ENCODE peak calls at places on chromosomes 7 and 10, in seven cellular contexts. O, X, I, A, F, Y and Q are unnamed samples.

GRCh38 chr7:148334959-148335577 is 255.5 kb upstream of the C7orf33 start:
- DNase-seq in O (peak), X (no peak), I (no peak), A (peak), F (peak), Y (peak), Q (no peak)

GRCh38 chr10:91389636-91390512 is 20.3 kb upstream of the HECTD2 start:
- DNase-seq in O (peak), X (peak), I (peak), A (peak), F (peak), Y (peak), Q (no peak)

GRCh38 chr10:66307826-66308225 is 618.0 kb upstream of the LRRTM3 start:
- DNase-seq in O (no peak), X (no peak), I (no peak), A (no peak), F (no peak), Y (peak), Q (no peak)

GRCh38 chr7:108848486-108848885 is 278.8 kb downstream of the DNAJB9 start:
- DNase-seq in O (no peak), X (no peak), I (no peak), A (no peak), F (no peak), Y (no peak), Q (no peak)

GRCh38 chr7:16644624-16644986 is 949 bp downstream of the ANKMY2 start:
- DNase-seq in O (peak), X (peak), I (peak), A (peak), F (peak), Y (peak), Q (peak)

GRCh38 chr7:130409067-130409721 is 28.9 kb downstream of the CPA1 start:
- DNase-seq in O (peak), X (no peak), I (peak), A (peak), F (no peak), Y (no peak), Q (no peak)

GRCh38 chr7:150830957-150831356 is 21.4 kb upstream of the AOC1 start:
- DNase-seq in O (no peak), X (no peak), I (peak), A (no peak), F (no peak), Y (no peak), Q (no peak)

GRCh38 chr7:2440608-2441245 is 35.5 kb downstream of the GRIFIN start:
- DNase-seq in O (no peak), X (no peak), I (no peak), A (no peak), F (no peak), Y (no peak), Q (no peak)

GRCh38 chr10:59536151-59536550 is 173.5 kb downstream of the SLC16A9 start:
- DNase-seq in O (peak), X (no peak), I (no peak), A (no peak), F (peak), Y (peak), Q (no peak)

GRCh38 chr10:13401142-13401541 is 53.0 kb upstream of the SEPHS1 start:
- DNase-seq in O (no peak), X (no peak), I (no peak), A (no peak), F (no peak), Y (no peak), Q (no peak)

GRCh38 chr7:12729112-12729511 is 41.7 kb downstream of the ARL4A start:
- DNase-seq in O (peak), X (no peak), I (peak), A (peak), F (peak), Y (peak), Q (no peak)

GRCh38 chr10:133438711-133439273 is 14.4 kb upstream of the SPRN start:
- DNase-seq in O (peak), X (peak), I (peak), A (peak), F (no peak), Y (peak), Q (peak)

GRCh38 chr10:130804281-130804680 is 507.2 kb downstream of the TCERG1L start:
- DNase-seq in O (no peak), X (no peak), I (no peak), A (no peak), F (no peak), Y (no peak), Q (no peak)